ENCODE peak calls at places on chromosomes 6 and 20, in ten cellular contexts. Y, X, O, J, B, F, G, V, D and H are unnamed samples.

GRCh38 chr6:167341038-167341613 is 16.2 kb downstream of the TTLL2 start:
- DNase-seq in Y (no peak), X (no peak), O (no peak), J (no peak), B (no peak), F (no peak), G (no peak), V (no peak), D (no peak), H (no peak)

GRCh38 chr6:106913676-106914280 is 60.8 kb downstream of the CD24 start:
- DNase-seq in Y (no peak), X (no peak), O (no peak), J (no peak), B (peak), F (no peak), G (no peak), V (no peak), D (no peak), H (no peak)

GRCh38 chr6:33950891-33951889 is 147.4 kb upstream of the MLN start:
- DNase-seq in Y (no peak), X (no peak), O (no peak), J (no peak), B (no peak), F (no peak), G (no peak), V (no peak), D (no peak), H (no peak)

GRCh38 chr20:62874745-62875344 is 13.2 kb upstream of the TCFL5 start:
- DNase-seq in Y (no peak), X (no peak), O (no peak), J (no peak), B (no peak), F (no peak), G (no peak), V (no peak), D (no peak), H (no peak)

GRCh38 chr6:101876431-101876830 is 482.9 kb downstream of the GRIK2 start:
- DNase-seq in Y (no peak), X (no peak), O (peak), J (no peak), B (no peak), F (no peak), G (no peak), V (no peak), D (no peak), H (no peak)

GRCh38 chr6:14074723-14075503 is 42.7 kb upstream of the CD83 start:
- DNase-seq in Y (no peak), X (peak), O (peak), J (no peak), B (peak), F (no peak), G (no peak), V (peak), D (no peak), H (peak)

GRCh38 chr20:13447385-13448180 is 191.1 kb downstream of the TASP1 start:
- DNase-seq in Y (no peak), X (no peak), O (no peak), J (no peak), B (no peak), F (no peak), G (no peak), V (no peak), D (no peak), H (no peak)

GRCh38 chr6:15953152-15953880 is 175.6 kb upstream of the MYLIP start:
- DNase-seq in Y (peak), X (no peak), O (peak), J (no peak), B (no peak), F (no peak), G (no peak), V (no peak), D (no peak), H (no peak)

GRCh38 chr20:49225896-49226295 is 6.7 kb downstream of the DDX27 start:
- DNase-seq in Y (no peak), X (no peak), O (no peak), J (no peak), B (no peak), F (no peak), G (no peak), V (no peak), D (no peak), H (no peak)

GRCh38 chr20:1489764-1490436 is 1.3 kb downstream of the SIRPB2 start:
- DNase-seq in Y (no peak), X (no peak), O (no peak), J (no peak), B (peak), F (no peak), G (no peak), V (no peak), D (no peak), H (no peak)

GRCh38 chr6:14732845-14733757 is 512.8 kb upstream of the JARID2 start:
- DNase-seq in Y (no peak), X (no peak), O (no peak), J (no peak), B (peak), F (no peak), G (no peak), V (no peak), D (no peak), H (no peak)

GRCh38 chr6:116648161-116648560 is 20.4 kb downstream of the ZUP1 start:
- DNase-seq in Y (no peak), X (no peak), O (no peak), J (no peak), B (no peak), F (peak), G (no peak), V (no peak), D (no peak), H (no peak)

GRCh38 chr6:33975631-33976424 is 170.1 kb downstream of the GRM4 start:
- DNase-seq in Y (no peak), X (peak), O (no peak), J (no peak), B (no peak), F (no peak), G (peak), V (peak), D (no peak), H (peak)

GRCh38 chr6:75882734-75883133 is 133.7 kb downstream of the MYO6 start:
- DNase-seq in Y (peak), X (no peak), O (no peak), J (no peak), B (peak), F (peak), G (no peak), V (no peak), D (no peak), H (no peak)

GRCh38 chr20:8853805-8854338 is 215.0 kb upstream of the PLCB4 start:
- DNase-seq in Y (peak), X (peak), O (peak), J (peak), B (peak), F (peak), G (no peak), V (peak), D (no peak), H (no peak)

GRCh38 chr6:53481328-53481727 is 63.6 kb downstream of the GCLC start:
- DNase-seq in Y (no peak), X (no peak), O (no peak), J (no peak), B (no peak), F (no peak), G (no peak), V (no peak), D (no peak), H (no peak)

GRCh38 chr6:169847773-169848380 is 96.5 kb downstream of the ERMARD start:
- DNase-seq in Y (no peak), X (no peak), O (no peak), J (no peak), B (peak), F (no peak), G (peak), V (no peak), D (no peak), H (peak)

GRCh38 chr6:40000964-40001515 is 66.8 kb upstream of the MOCS1 start:
- DNase-seq in Y (no peak), X (no peak), O (no peak), J (no peak), B (no peak), F (no peak), G (no peak), V (no peak), D (no peak), H (no peak)

GRCh38 chr6:47822856-47823554 is 41.2 kb downstream of the OPN5 start:
- DNase-seq in Y (no peak), X (no peak), O (no peak), J (no peak), B (peak), F (no peak), G (no peak), V (no peak), D (no peak), H (no peak)

GRCh38 chr20:8094845-8095244 is 37.2 kb upstream of the PLCB1 start:
- DNase-seq in Y (peak), X (no peak), O (no peak), J (no peak), B (peak), F (no peak), G (no peak), V (no peak), D (no peak), H (no peak)

GRCh38 chr20:51611625-51611890 is 69.0 kb upstream of the NFATC2 start:
- DNase-seq in Y (no peak), X (no peak), O (no peak), J (no peak), B (no peak), F (no peak), G (no peak), V (no peak), D (no peak), H (no peak)

GRCh38 chr20:11687546-11688292 is 230.0 kb upstream of the BTBD3 start:
- DNase-seq in Y (no peak), X (no peak), O (no peak), J (no peak), B (no peak), F (no peak), G (no peak), V (no peak), D (no peak), H (no peak)

GRCh38 chr6:163774485-163774884 is 360.0 kb downstream of the QKI start:
- DNase-seq in Y (no peak), X (no peak), O (no peak), J (no peak), B (no peak), F (no peak), G (no peak), V (no peak), D (no peak), H (no peak)

GRCh38 chr20:24657211-24657610 is 187.8 kb downstream of the SYNDIG1 start:
- DNase-seq in Y (no peak), X (no peak), O (no peak), J (no peak), B (no peak), F (no peak), G (peak), V (peak), D (no peak), H (no peak)

GRCh38 chr6:93786474-93787330 is 367.3 kb upstream of the EPHA7 start:
- DNase-seq in Y (no peak), X (no peak), O (no peak), J (no peak), B (no peak), F (no peak), G (no peak), V (no peak), D (no peak), H (no peak)

GRCh38 chr6:10338151-10338550 is 76.7 kb downstream of the TFAP2A start:
- DNase-seq in Y (no peak), X (no peak), O (no peak), J (no peak), B (no peak), F (no peak), G (no peak), V (no peak), D (no peak), H (no peak)

GRCh38 chr6:129748901-129749748 is 39.1 kb upstream of the ARHGAP18 start:
- DNase-seq in Y (no peak), X (no peak), O (no peak), J (no peak), B (peak), F (peak), G (no peak), V (no peak), D (no peak), H (no peak)

GRCh38 chr6:104940238-104940880 is 16.5 kb upstream of the LIN28B start:
- DNase-seq in Y (no peak), X (peak), O (peak), J (peak), B (no peak), F (no peak), G (no peak), V (peak), D (no peak), H (no peak)

GRCh38 chr6:119445666-119446622 is 96.4 kb upstream of the MAN1A1 start:
- DNase-seq in Y (no peak), X (no peak), O (no peak), J (no peak), B (peak), F (no peak), G (no peak), V (no peak), D (no peak), H (no peak)

GRCh38 chr20:371755-372542 is 8.6 kb upstream of the TRIB3 start:
- DNase-seq in Y (peak), X (peak), O (no peak), J (no peak), B (peak), F (no peak), G (peak), V (no peak), D (peak), H (no peak)

GRCh38 chr6:75524322-75524972 is 30.8 kb upstream of the FILIP1 start:
- DNase-seq in Y (peak), X (peak), O (no peak), J (no peak), B (peak), F (peak), G (no peak), V (no peak), D (no peak), H (no peak)

GRCh38 chr6:84428300-84428907 is 201.0 kb upstream of the CEP162 start:
- DNase-seq in Y (peak), X (peak), O (peak), J (peak), B (peak), F (peak), G (peak), V (peak), D (peak), H (no peak)

GRCh38 chr6:138526822-138527235 is 27.5 kb upstream of the NHSL1 start:
- DNase-seq in Y (no peak), X (peak), O (no peak), J (peak), B (no peak), F (no peak), G (no peak), V (no peak), D (no peak), H (no peak)

GRCh38 chr6:106089981-106090380 is 3.8 kb downstream of the PRDM1 start:
- DNase-seq in Y (no peak), X (no peak), O (no peak), J (no peak), B (no peak), F (no peak), G (no peak), V (no peak), D (no peak), H (no peak)

GRCh38 chr20:6525447-6526303 is 241.8 kb upstream of the BMP2 start:
- DNase-seq in Y (no peak), X (peak), O (no peak), J (no peak), B (no peak), F (no peak), G (no peak), V (no peak), D (no peak), H (no peak)

GRCh38 chr6:45215759-45216158 is 112.4 kb upstream of the RUNX2 start:
- DNase-seq in Y (no peak), X (no peak), O (no peak), J (no peak), B (no peak), F (no peak), G (no peak), V (no peak), D (no peak), H (no peak)

GRCh38 chr6:70841115-70841514 is 115.7 kb downstream of the B3GAT2 start:
- DNase-seq in Y (peak), X (no peak), O (no peak), J (no peak), B (no peak), F (no peak), G (no peak), V (no peak), D (no peak), H (no peak)

GRCh38 chr20:40941023-40941655 is 87.5 kb upstream of the TOP1 start:
- DNase-seq in Y (no peak), X (no peak), O (no peak), J (no peak), B (no peak), F (no peak), G (no peak), V (no peak), D (no peak), H (peak)

GRCh38 chr6:1862411-1862810 is 252.7 kb downstream of the FOXC1 start:
- DNase-seq in Y (no peak), X (no peak), O (no peak), J (no peak), B (peak), F (no peak), G (no peak), V (no peak), D (no peak), H (no peak)

GRCh38 chr6:1767481-1768246 is 157.9 kb downstream of the FOXC1 start:
- DNase-seq in Y (no peak), X (peak), O (peak), J (no peak), B (peak), F (no peak), G (no peak), V (no peak), D (peak), H (no peak)

GRCh38 chr6:30162265-30163089 is 869 bp upstream of the TRIM15 start:
- DNase-seq in Y (no peak), X (no peak), O (no peak), J (no peak), B (no peak), F (no peak), G (no peak), V (no peak), D (no peak), H (no peak)

GRCh38 chr6:30159988-30160387 is 1.0 kb downstream of the TRIM10 start:
- DNase-seq in Y (no peak), X (no peak), O (no peak), J (no peak), B (no peak), F (no peak), G (no peak), V (no peak), D (no peak), H (no peak)

GRCh38 chr6:30158475-30159025 is 2.5 kb downstream of the TRIM10 start:
- DNase-seq in Y (no peak), X (no peak), O (no peak), J (no peak), B (no peak), F (no peak), G (no peak), V (no peak), D (no peak), H (no peak)

GRCh38 chr6:30160391-30160790 is 620 bp downstream of the TRIM10 start:
- DNase-seq in Y (no peak), X (no peak), O (no peak), J (no peak), B (no peak), F (no peak), G (no peak), V (no peak), D (no peak), H (no peak)

DNA sequence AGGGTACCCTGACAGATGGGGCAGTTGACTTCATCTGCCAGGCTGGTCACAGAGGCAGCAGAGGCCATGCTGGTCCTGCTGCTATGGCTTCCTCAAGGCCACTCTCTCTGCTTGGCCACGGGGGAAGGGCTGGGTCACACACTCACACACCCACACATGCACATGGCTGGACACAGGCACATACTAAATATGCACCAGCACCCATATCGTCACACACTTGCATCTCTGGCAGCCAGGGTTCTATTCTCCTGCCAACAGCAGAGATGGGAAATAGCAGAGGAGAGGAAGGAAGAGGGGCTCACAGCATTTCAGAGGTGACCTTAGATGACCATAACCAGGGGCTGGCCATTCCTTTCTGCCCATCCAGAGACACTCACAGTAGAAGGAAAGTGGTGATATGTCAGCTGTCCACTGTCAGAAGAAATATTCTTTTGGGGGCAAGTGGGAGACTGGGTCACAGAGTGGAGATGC is at the start of gene TRIM10:
- DNase-seq in Y (no peak), X (no peak), O (no peak), J (no peak), B (no peak), F (no peak), G (no peak), V (no peak), D (no peak), H (no peak)
- TF ChIP-seq CTCF in Y (no peak), X (no peak), O (no peak), J (no peak), B (no peak), F (no peak), G (no peak), V (no peak), D (no peak), H (no peak)

DNA sequence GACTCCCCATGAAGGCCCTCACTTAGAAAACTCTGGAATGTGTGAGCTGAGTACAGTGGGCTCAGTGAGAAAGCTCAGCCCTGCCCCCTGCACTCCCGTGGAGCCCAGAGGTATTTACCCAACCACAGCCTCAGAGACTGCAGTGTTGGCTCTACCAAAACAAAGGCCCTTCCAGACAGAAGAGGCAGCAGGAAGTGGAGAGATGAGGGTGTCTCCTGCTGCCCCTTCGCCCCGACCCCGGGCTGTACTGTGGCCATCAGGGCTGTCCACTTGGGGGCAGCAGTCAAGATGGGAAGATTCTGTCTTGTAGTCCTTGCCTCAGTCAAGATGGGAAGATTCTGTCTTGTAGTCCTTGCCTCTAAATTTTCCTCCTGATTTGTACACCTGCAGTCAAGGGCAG is 341.3 kb downstream of the TAF4 start:
- DNase-seq in Y (no peak), X (no peak), O (peak), J (no peak), B (no peak), F (no peak), G (no peak), V (peak), D (no peak), H (no peak)
- TF ChIP-seq CTCF in Y (peak), X (peak), O (no peak), J (peak), B (no peak), F (peak), G (no peak), V (peak), D (no peak), H (peak)

DNA sequence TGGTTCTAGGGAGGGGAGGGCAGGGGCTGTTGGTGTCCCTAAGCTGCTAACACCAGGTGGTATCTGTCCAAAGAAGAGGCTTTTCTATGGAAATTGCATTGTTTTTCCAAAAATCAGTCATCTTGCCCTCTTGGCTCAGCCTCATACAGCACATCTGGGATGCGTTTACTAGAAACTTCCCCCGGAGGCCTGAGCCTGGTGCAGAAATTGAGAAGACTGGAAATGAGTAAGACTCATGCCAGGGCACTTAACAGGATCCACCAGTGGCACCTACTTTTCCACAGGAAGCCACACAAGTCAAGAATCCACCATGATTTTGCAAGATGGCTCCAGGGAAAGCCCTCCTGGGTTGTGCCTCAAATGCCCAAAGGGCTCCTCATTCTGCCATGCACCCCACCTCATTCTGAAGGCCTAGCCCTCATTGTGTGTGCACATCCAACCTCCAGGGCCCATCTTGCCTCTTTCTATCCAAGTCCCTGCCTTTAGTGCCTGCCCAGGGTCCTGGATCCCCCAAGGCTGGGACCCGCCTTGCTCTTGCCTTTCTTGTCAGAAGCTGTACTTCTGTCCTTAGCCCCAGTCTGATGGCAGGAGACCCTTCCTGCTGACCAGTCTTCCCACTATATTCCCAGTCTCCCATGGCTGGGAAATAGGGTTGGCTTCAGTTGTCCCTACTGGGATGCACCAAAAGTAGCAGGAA is 97.6 kb downstream of the MRPL14 start:
- DNase-seq in Y (no peak), X (peak), O (no peak), J (no peak), B (no peak), F (no peak), G (no peak), V (no peak), D (no peak), H (no peak)
- TF ChIP-seq CTCF in Y (no peak), X (no peak), O (no peak), J (no peak), B (no peak), F (no peak), G (no peak), V (no peak), D (no peak), H (no peak)

GRCh38 chr20:32018269-32019155 is 8.3 kb downstream of the CCM2L start:
- DNase-seq in Y (no peak), X (peak), O (peak), J (peak), B (no peak), F (no peak), G (peak), V (peak), D (peak), H (no peak)
- TF ChIP-seq CTCF in Y (no peak), X (peak), O (no peak), J (peak), B (no peak), F (no peak), G (no peak), V (no peak), D (no peak), H (no peak)

GRCh38 chr20:45288376-45288775 is 18.3 kb upstream of the RBPJL start:
- DNase-seq in Y (no peak), X (no peak), O (no peak), J (no peak), B (no peak), F (no peak), G (no peak), V (no peak), D (no peak), H (no peak)
- TF ChIP-seq CTCF in Y (no peak), X (no peak), O (no peak), J (no peak), B (no peak), F (no peak), G (no peak), V (no peak), D (no peak), H (no peak)